ENCODE peak calls at places on chromosome 5, in seven cellular contexts. Z is brain microvascular endothelial cell, P is tibial nerve, L is endodermal cell, U is neural progenitor cell, Q is AG04450, A is fibroblast of pulmonary artery. J is an unnamed sample.

GRCh38 chr5:173618927-173619519 is 2.6 kb upstream of the BOD1 start:
- DNase-seq in U (peak), P (no peak), Z (peak), L (peak), Q (no peak), A (peak), J (peak)

GRCh38 chr5:142441638-142442037 is 116.8 kb upstream of the SPRY4 start:
- DNase-seq in U (no peak), A (peak), Q (no peak), Z (no peak), P (no peak), L (no peak), J (no peak)

GRCh38 chr5:95727764-95728191 is 3.4 kb upstream of the RHOBTB3 start:
- DNase-seq in L (no peak), P (no peak), Q (no peak), U (no peak), A (no peak), Z (no peak), J (no peak)

GRCh38 chr5:163948086-163948666 is 442.8 kb downstream of the MAT2B start:
- DNase-seq in Z (no peak), U (no peak), Q (no peak), P (no peak), A (no peak), L (no peak), J (no peak)

GRCh38 chr5:180075703-180076102 is 4.1 kb upstream of the RNF130 start:
- DNase-seq in P (no peak), U (no peak), Z (no peak), A (no peak), Q (no peak), L (no peak), J (no peak)

GRCh38 chr5:103425686-103426454 is 136.7 kb downstream of the NUDT12 start:
- DNase-seq in Z (peak), P (no peak), Q (no peak), U (no peak), A (no peak), L (no peak), J (peak)

GRCh38 chr5:118778951-118779350 is 209.4 kb downstream of the DTWD2 start:
- DNase-seq in L (no peak), A (no peak), P (no peak), Z (peak), Q (no peak), U (no peak), J (no peak)

GRCh38 chr5:81151546-81151945 is 81.6 kb upstream of the CKMT2 start:
- DNase-seq in L (no peak), P (no peak), A (peak), Q (peak), Z (peak), U (no peak), J (peak)

GRCh38 chr5:7849531-7850240 is 1.2 kb downstream of the CFAP90 start:
- DNase-seq in L (no peak), Q (no peak), Z (no peak), A (no peak), P (no peak), U (peak), J (no peak)

GRCh38 chr5:115150512-115150911 is 19.2 kb downstream of the TRIM36 start:
- DNase-seq in Q (no peak), U (no peak), P (no peak), A (no peak), L (peak), Z (no peak), J (no peak)

GRCh38 chr5:134125195-134126015 is 10.9 kb downstream of the TCF7 start:
- DNase-seq in P (peak), L (no peak), Z (peak), A (peak), Q (peak), U (no peak), J (peak)

GRCh38 chr5:76283670-76284069 is 119.4 kb upstream of the IQGAP2 start:
- DNase-seq in P (no peak), L (no peak), Z (no peak), Q (no peak), U (no peak), A (no peak), J (no peak)

GRCh38 chr5:76274566-76274965 is 128.5 kb upstream of the IQGAP2 start:
- DNase-seq in Z (no peak), U (no peak), P (no peak), A (no peak), L (no peak), Q (no peak), J (no peak)

DNA sequence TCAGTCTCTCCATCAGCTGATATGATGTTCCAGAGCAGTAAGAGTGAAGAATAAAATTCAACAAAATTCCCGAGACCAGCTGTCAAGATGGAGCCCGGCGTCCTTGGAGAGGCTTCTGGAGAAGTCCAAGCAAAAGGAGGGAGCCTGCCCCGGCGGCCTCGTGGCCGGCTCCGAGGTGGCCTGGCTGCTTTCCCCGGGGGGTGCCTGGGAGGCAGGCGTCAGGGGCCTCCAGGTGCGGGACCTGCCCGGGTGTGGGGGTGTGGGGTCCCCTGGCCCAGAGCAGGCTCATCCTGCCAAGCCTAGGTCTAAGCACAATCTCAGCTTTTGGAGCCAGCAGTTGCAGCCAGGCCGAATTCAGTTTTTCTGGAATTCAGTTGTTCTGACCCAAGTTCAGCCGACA is 122.6 kb upstream of the IQGAP2 start:
- DNase-seq in P (no peak), U (no peak), A (no peak), Z (no peak), Q (no peak), L (no peak), J (no peak)
- TF ChIP-seq CTCF in P (no peak), U (no peak), A (no peak), Z (no peak), Q (no peak), L (no peak), J (no peak)

GRCh38 chr5:67303356-67303755 is 106.8 kb upstream of the CD180 start:
- DNase-seq in A (peak), L (no peak), Q (no peak), P (no peak), U (no peak), Z (peak), J (peak)

GRCh38 chr5:67306997-67307580 is 110.5 kb upstream of the CD180 start:
- DNase-seq in L (no peak), Z (no peak), P (no peak), A (no peak), Q (no peak), U (peak), J (peak)

GRCh38 chr5:67305401-67305800 is 108.8 kb upstream of the CD180 start:
- DNase-seq in Q (no peak), A (no peak), L (no peak), P (no peak), U (no peak), Z (no peak), J (no peak)

GRCh38 chr5:67308988-67309688 is 112.5 kb upstream of the CD180 start:
- DNase-seq in L (no peak), A (no peak), Q (no peak), U (no peak), P (no peak), Z (no peak), J (no peak)

GRCh38 chr5:67305913-67306710 is 109.5 kb upstream of the CD180 start:
- DNase-seq in Q (no peak), A (peak), P (no peak), L (no peak), Z (no peak), U (no peak), J (no peak)
- TF ChIP-seq CTCF in Q (no peak), A (no peak), P (no peak), L (no peak), Z (no peak), U (no peak), J (peak)

DNA sequence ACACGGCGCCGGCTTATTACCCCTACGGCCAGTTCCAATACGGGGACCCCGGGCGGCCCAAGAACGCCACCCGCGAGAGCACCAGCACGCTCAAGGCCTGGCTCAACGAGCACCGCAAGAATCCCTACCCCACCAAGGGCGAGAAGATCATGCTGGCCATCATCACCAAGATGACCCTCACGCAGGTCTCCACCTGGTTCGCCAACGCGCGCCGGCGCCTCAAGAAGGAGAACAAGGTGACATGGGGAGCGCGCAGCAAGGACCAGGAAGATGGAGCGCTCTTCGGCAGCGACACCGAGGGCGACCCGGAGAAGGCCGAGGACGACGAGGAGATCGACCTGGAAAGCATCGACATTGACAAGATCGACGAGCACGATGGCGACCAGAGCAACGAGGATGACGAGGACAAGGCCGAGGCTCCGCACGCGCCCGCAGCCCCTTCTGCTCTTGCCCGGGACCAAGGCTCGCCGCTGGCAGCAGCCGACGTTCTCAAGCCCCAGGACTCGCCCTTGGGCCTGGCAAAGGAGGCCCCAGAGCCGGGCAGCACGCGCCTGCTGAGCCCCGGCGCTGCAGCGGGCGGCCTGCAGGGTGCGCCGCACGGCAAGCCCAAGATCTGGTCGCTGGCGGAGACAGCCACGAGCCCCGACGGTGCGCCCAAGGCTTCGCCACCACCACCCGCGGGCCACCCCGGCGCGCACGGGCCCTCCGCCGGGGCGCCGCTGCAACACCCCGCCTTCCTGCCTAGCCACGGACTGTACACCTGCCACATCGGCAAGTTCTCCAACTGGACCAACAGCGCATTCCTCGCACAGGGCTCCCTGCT is 3.9 kb downstream of the IRX1 start:
- DNase-seq in U (peak), Z (no peak), Q (no peak), A (no peak), P (no peak), L (peak), J (no peak)
- TF ChIP-seq CTCF in U (peak), Z (no peak), Q (no peak), A (no peak), P (peak), L (peak), J (no peak)

GRCh38 chr5:155049569-155050383 is 36.2 kb downstream of the KIF4B start:
- DNase-seq in A (peak), P (no peak), Q (no peak), L (peak), U (peak), Z (no peak), J (no peak)
- TF ChIP-seq CTCF in A (peak), P (no peak), Q (peak), L (peak), U (peak), Z (peak), J (peak)

GRCh38 chr5:181223041-181223728 is at the start of gene TRIM41:
- DNase-seq in L (peak), P (peak), Q (peak), A (peak), Z (peak), U (peak), J (peak)
- TF ChIP-seq CTCF in L (peak), P (no peak), Q (no peak), A (peak), Z (peak), U (no peak), J (peak)

DNA sequence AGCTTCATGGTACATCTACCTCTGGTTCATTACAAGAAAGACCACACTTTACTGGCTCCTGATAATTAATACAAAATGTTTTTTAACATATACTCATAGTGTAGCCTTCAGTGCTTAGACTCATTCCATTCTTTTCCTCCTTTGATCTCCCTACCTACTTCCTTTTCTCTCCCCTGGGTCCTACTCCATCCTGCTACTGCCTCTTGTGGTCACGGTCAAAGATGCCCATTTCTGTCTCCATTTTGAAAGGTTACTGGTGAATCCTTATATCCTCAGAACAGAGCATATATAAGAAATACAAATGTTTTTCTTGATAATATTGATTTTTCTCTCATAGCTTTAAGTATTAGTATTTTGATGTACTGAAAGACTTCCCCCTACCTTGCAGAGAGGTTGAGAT is 375.9 kb downstream of the ARRDC3 start:
- DNase-seq in U (no peak), L (no peak), Z (no peak), A (no peak), P (no peak), Q (no peak), J (no peak)
- TF ChIP-seq CTCF in U (no peak), L (peak), Z (no peak), A (no peak), P (no peak), Q (no peak), J (no peak)

GRCh38 chr5:105506692-105507277 is 1944.2 kb upstream of the NUDT12 start:
- DNase-seq in L (peak), U (peak), P (no peak), Q (no peak), A (peak), Z (peak), J (no peak)
- TF ChIP-seq CTCF in L (peak), U (peak), P (no peak), Q (peak), A (peak), Z (peak), J (no peak)

DNA sequence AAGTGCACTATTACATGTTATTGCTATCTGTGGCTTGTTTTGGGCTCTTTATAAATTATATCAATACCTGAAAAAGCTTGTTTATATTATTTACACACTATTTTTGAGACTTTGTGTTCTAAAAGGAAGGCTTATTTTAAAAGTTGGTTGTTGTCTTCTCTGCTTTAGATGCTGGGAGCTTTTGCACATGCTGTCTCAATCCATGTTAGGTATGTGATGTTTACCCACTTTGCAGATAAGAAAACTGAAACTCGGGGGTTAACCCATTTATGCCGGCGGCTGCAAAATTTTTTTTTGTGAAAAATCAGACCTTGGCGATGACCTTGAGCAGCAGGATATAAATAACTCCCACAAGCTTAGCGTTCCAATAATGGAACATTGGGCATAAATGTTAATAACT is 212.9 kb downstream of the RANBP17 start:
- DNase-seq in Q (no peak), P (no peak), U (no peak), A (no peak), L (no peak), Z (no peak), J (no peak)
- TF ChIP-seq CTCF in Q (no peak), P (no peak), U (no peak), A (no peak), L (no peak), Z (no peak), J (no peak)